ENCODE peak calls at places on chromosomes 11 and 22, in four cellular contexts. One of them, this sample, is unnamed.

GRCh38 chr11:17259931-17260499 is 16.5 kb upstream of the NUCB2 start:
- DNase-seq in H54: no peak
- DNase-seq in fibroblast of the conjunctiva: no peak
- DNase-seq in amygdala: no peak
- DNase-seq in this sample: no peak

GRCh38 chr11:88363566-88364169 is 26.1 kb upstream of the CTSC start:
- DNase-seq in H54: no peak
- DNase-seq in fibroblast of the conjunctiva: no peak
- DNase-seq in amygdala: no peak
- DNase-seq in this sample: no peak

GRCh38 chr11:78476066-78476465 is 58.4 kb upstream of the GAB2 start:
- DNase-seq in H54: peak
- DNase-seq in fibroblast of the conjunctiva: no peak
- DNase-seq in amygdala: no peak
- DNase-seq in this sample: no peak

GRCh38 chr11:3865388-3866193 is 10.1 kb downstream of the STIM1 start:
- DNase-seq in H54: peak
- DNase-seq in fibroblast of the conjunctiva: peak
- DNase-seq in amygdala: no peak
- DNase-seq in this sample: no peak

GRCh38 chr11:114358711-114359110 is 41.6 kb downstream of the C11orf71 start:
- DNase-seq in H54: no peak
- DNase-seq in fibroblast of the conjunctiva: no peak
- DNase-seq in amygdala: no peak
- DNase-seq in this sample: no peak

GRCh38 chr11:26976389-26976788 is 17.5 kb upstream of the FIBIN start:
- DNase-seq in H54: no peak
- DNase-seq in fibroblast of the conjunctiva: no peak
- DNase-seq in amygdala: no peak
- DNase-seq in this sample: no peak

GRCh38 chr11:11777897-11778296 is 63.9 kb upstream of the USP47 start:
- DNase-seq in H54: no peak
- DNase-seq in fibroblast of the conjunctiva: no peak
- DNase-seq in amygdala: no peak
- DNase-seq in this sample: no peak

GRCh38 chr22:42814215-42814614 is 42.9 kb downstream of the ARFGAP3 start:
- DNase-seq in H54: no peak
- DNase-seq in fibroblast of the conjunctiva: no peak
- DNase-seq in amygdala: no peak
- DNase-seq in this sample: no peak

GRCh38 chr22:20319745-20320658 is at the start of gene DGCR6L:
- DNase-seq in H54: peak
- DNase-seq in fibroblast of the conjunctiva: peak
- DNase-seq in amygdala: peak
- DNase-seq in this sample: peak

GRCh38 chr11:65428578-65429068 is 6.0 kb downstream of the NEAT1 start:
- DNase-seq in H54: no peak
- DNase-seq in fibroblast of the conjunctiva: no peak
- DNase-seq in amygdala: no peak
- DNase-seq in this sample: no peak

GRCh38 chr22:24985824-24986214 is 33.3 kb downstream of the KIAA1671 start:
- DNase-seq in H54: no peak
- DNase-seq in fibroblast of the conjunctiva: no peak
- DNase-seq in amygdala: no peak
- DNase-seq in this sample: no peak

GRCh38 chr11:64378335-64378884 is 19.4 kb downstream of the RPS6KA4 start:
- DNase-seq in H54: no peak
- DNase-seq in fibroblast of the conjunctiva: no peak
- DNase-seq in amygdala: no peak
- DNase-seq in this sample: no peak

GRCh38 chr11:12581923-12582322 is 92.3 kb upstream of the TEAD1 start:
- DNase-seq in H54: peak
- DNase-seq in fibroblast of the conjunctiva: no peak
- DNase-seq in amygdala: no peak
- DNase-seq in this sample: no peak

GRCh38 chr22:17774206-17774927 is at the start of gene BID:
- DNase-seq in H54: peak
- DNase-seq in fibroblast of the conjunctiva: no peak
- DNase-seq in amygdala: no peak
- DNase-seq in this sample: peak

GRCh38 chr22:20031732-20032406 is 11.0 kb downstream of the TANGO2 start:
- DNase-seq in H54: no peak
- DNase-seq in fibroblast of the conjunctiva: no peak
- DNase-seq in amygdala: no peak
- DNase-seq in this sample: no peak

GRCh38 chr11:96207459-96208449 is 135.2 kb downstream of the MAML2 start:
- DNase-seq in H54: no peak
- DNase-seq in fibroblast of the conjunctiva: no peak
- DNase-seq in amygdala: no peak
- DNase-seq in this sample: no peak

GRCh38 chr22:50048836-50049235 is 9.3 kb downstream of the TTLL8 start:
- DNase-seq in H54: no peak
- DNase-seq in fibroblast of the conjunctiva: no peak
- DNase-seq in amygdala: no peak
- DNase-seq in this sample: no peak

GRCh38 chr11:1230456-1231395 is 7.9 kb downstream of the MUC5B start:
- DNase-seq in H54: no peak
- DNase-seq in fibroblast of the conjunctiva: no peak
- DNase-seq in amygdala: no peak
- DNase-seq in this sample: no peak

GRCh38 chr22:20128902-20129746 is 2.5 kb upstream of the ZDHHC8 start:
- DNase-seq in H54: no peak
- DNase-seq in fibroblast of the conjunctiva: no peak
- DNase-seq in amygdala: peak
- DNase-seq in this sample: no peak

GRCh38 chr22:17717708-17718107 is 56.6 kb downstream of the BID start:
- DNase-seq in H54: no peak
- DNase-seq in fibroblast of the conjunctiva: no peak
- DNase-seq in amygdala: no peak
- DNase-seq in this sample: no peak

GRCh38 chr11:128734439-128735224 is 40.8 kb downstream of the FLI1 start:
- DNase-seq in H54: no peak
- DNase-seq in fibroblast of the conjunctiva: no peak
- DNase-seq in amygdala: peak
- DNase-seq in this sample: no peak

GRCh38 chr11:3158131-3158591 is 6.9 kb downstream of the OSBPL5 start:
- DNase-seq in H54: no peak
- DNase-seq in fibroblast of the conjunctiva: no peak
- DNase-seq in amygdala: no peak
- DNase-seq in this sample: no peak

GRCh38 chr11:14089690-14090462 is 127.4 kb downstream of the SPON1 start:
- DNase-seq in H54: no peak
- DNase-seq in fibroblast of the conjunctiva: no peak
- DNase-seq in amygdala: no peak
- DNase-seq in this sample: no peak